ENCODE peak calls at places on chromosomes 13 and 19, in six cellular contexts. F, B, Z, D, E and X are unnamed samples.

GRCh38 chr13:101523154-101523669 is 70.7 kb downstream of the ITGBL1 start:
- DNase-seq in F (no peak), B (no peak), Z (no peak), D (no peak), E (no peak), X (no peak)

GRCh38 chr19:29810504-29810871 is 1.3 kb upstream of the CCNE1 start:
- DNase-seq in F (no peak), B (peak; percentile 33), Z (no peak), D (no peak), E (peak; percentile 32), X (peak; percentile 77)

GRCh38 chr13:80388506-80388905 is 47.6 kb upstream of the SPRY2 start:
- DNase-seq in F (no peak), B (no peak), Z (no peak), D (no peak), E (no peak), X (no peak)

GRCh38 chr13:74026753-74027152 is 107.5 kb downstream of the KLF12 start:
- DNase-seq in F (peak; percentile 42), B (peak; percentile 37), Z (peak; percentile 32), D (peak; percentile 61), E (peak; percentile 41), X (peak; percentile 59)

GRCh38 chr13:49435992-49436391 is 7.9 kb downstream of the CAB39L start:
- DNase-seq in F (peak; percentile 6), B (peak; percentile 44), Z (no peak), D (no peak), E (no peak), X (no peak)

GRCh38 chr13:46171223-46171622 is 10.8 kb downstream of the LCP1 start:
- DNase-seq in F (no peak), B (no peak), Z (no peak), D (no peak), E (no peak), X (no peak)

GRCh38 chr13:48804836-48805601 is 151.3 kb downstream of the CYSLTR2 start:
- DNase-seq in F (peak; percentile 65), B (no peak), Z (peak; percentile 74), D (peak; percentile 12), E (no peak), X (no peak)

GRCh38 chr19:35462476-35462953 is 14.5 kb downstream of the FFAR2 start:
- DNase-seq in F (no peak), B (no peak), Z (no peak), D (no peak), E (no peak), X (no peak)

GRCh38 chr19:55463583-55464031 is 944 bp downstream of the C19orf85 start:
- DNase-seq in F (no peak), B (no peak), Z (no peak), D (no peak), E (no peak), X (no peak)

GRCh38 chr19:38741670-38742069 is 2.6 kb downstream of the CAPN12 start:
- DNase-seq in F (no peak), B (no peak), Z (no peak), D (no peak), E (no peak), X (no peak)

GRCh38 chr13:27088619-27089018 is 83.0 kb downstream of the USP12 start:
- DNase-seq in F (no peak), B (no peak), Z (no peak), D (no peak), E (no peak), X (no peak)

GRCh38 chr19:12484371-12485322 is at the start of gene ZNF709:
- DNase-seq in F (peak; percentile 63), B (peak; percentile 77), Z (peak; percentile 43), D (peak; percentile 95), E (peak; percentile 95), X (peak; percentile 69)

GRCh38 chr13:51681037-51681678 is 96.9 kb downstream of the WDFY2 start:
- DNase-seq in F (peak; percentile 86), B (peak; percentile 88), Z (no peak), D (no peak), E (no peak), X (peak; percentile 95)

GRCh38 chr13:33150146-33150545 is 133.9 kb downstream of the KL start:
- DNase-seq in F (no peak), B (peak; percentile 60), Z (no peak), D (peak; percentile 57), E (no peak), X (peak; percentile 42)

GRCh38 chr13:110390572-110390971 is 83.5 kb downstream of the COL4A2 start:
- DNase-seq in F (peak; percentile 95), B (peak; percentile 97), Z (no peak), D (no peak), E (no peak), X (peak; percentile 88)

GRCh38 chr19:35742121-35742724 is at the start of gene IGFLR1:
- DNase-seq in F (no peak), B (no peak), Z (no peak), D (no peak), E (no peak), X (no peak)

GRCh38 chr13:98327326-98328314 is 150.6 kb upstream of the RNF113B start:
- DNase-seq in F (peak; percentile 83), B (peak; percentile 78), Z (peak; percentile 29), D (no peak), E (peak; percentile 62), X (no peak)

GRCh38 chr13:39273953-39274352 is 235.7 kb downstream of the NHLRC3 start:
- DNase-seq in F (no peak), B (no peak), Z (no peak), D (peak; percentile 17), E (peak; percentile 20), X (peak; percentile 43)

GRCh38 chr19:38211206-38211605 is 12.8 kb downstream of the DPF1 start:
- DNase-seq in F (no peak), B (no peak), Z (no peak), D (no peak), E (no peak), X (no peak)

GRCh38 chr19:53671621-53672111 is 39.9 kb downstream of the DPRX start:
- DNase-seq in F (no peak), B (no peak), Z (no peak), D (no peak), E (no peak), X (no peak)
- TF ChIP-seq CTCF in F (no peak), B (no peak), Z (no peak), D (no peak), E (no peak), X (no peak)

GRCh38 chr19:41700381-41701195 is 7.8 kb upstream of the CEACAM5 start:
- DNase-seq in F (no peak), B (no peak), Z (no peak), D (no peak), E (no peak), X (no peak)

GRCh38 chr19:41699231-41699967 is 9.0 kb upstream of the CEACAM5 start:
- DNase-seq in F (no peak), B (no peak), Z (no peak), D (no peak), E (no peak), X (peak; percentile 51)

GRCh38 chr19:41699968-41700323 is 8.5 kb upstream of the CEACAM5 start:
- DNase-seq in F (no peak), B (no peak), Z (no peak), D (no peak), E (no peak), X (no peak)

GRCh38 chr19:41702208-41702651 is 6.2 kb upstream of the CEACAM5 start:
- DNase-seq in F (peak; percentile 20), B (peak; percentile 33), Z (no peak), D (no peak), E (no peak), X (peak; percentile 12)

DNA sequence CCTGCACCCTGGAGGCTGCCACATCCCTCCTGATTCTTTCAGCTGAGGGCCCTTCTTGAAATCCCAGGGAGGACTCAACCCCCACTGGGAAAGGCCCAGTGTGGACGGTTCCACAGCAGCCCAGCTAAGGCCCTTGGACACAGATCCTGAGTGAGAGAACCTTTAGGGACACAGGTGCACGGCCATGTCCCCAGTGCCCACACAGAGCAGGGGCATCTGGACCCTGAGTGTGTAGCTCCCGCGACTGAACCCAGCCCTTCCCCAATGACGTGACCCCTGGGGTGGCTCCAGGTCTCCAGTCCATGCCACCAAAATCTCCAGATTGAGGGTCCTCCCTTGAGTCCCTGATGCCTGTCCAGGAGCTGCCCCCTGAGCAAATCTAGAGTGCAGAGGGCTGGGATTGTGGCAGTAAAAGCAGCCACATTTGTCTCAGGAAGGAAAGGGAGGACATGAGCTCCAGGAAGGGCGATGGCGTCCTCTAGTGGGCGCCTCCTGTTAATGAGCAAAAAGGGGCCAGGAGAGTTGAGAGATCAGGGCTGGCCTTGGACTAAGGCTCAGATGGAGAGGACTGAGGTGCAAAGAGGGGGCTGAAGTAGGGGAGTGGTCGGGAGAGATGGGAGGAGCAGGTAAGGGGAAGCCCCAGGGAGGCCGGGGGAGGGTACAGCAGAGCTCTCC is 6.9 kb upstream of the CEACAM5 start:
- DNase-seq in F (no peak), B (no peak), Z (no peak), D (no peak), E (no peak), X (no peak)
- H3K4me3 ChIP-seq in F (no peak overlapping the region), B (no peak overlapping the region), Z (no peak overlapping the region), D (no peak overlapping the region), E (no peak overlapping the region), X (no peak overlapping the region)

GRCh38 chr19:47448360-47448727 is 23.3 kb downstream of the SLC8A2 start:
- DNase-seq in F (no peak), B (no peak), Z (no peak), D (no peak), E (no peak), X (no peak)
- H3K27me3 ChIP-seq in F (peaks cover 64% of the 10 kb centered on the region), B (peaks cover 61% of the 10 kb centered on the region), Z (peaks cover 73% of the 10 kb centered on the region), D (peaks cover 27% of the 10 kb centered on the region), E (peaks cover 45% of the 10 kb centered on the region), X (peaks cover 24% of the 10 kb centered on the region)

GRCh38 chr13:54950546-54950945 is 1921.9 kb downstream of the OLFM4 start:
- DNase-seq in F (no peak), B (no peak), Z (no peak), D (no peak), E (no peak), X (no peak)
- TF ChIP-seq CTCF in F (no peak), B (no peak), Z (no peak), D (no peak), E (no peak), X (no peak)

GRCh38 chr19:49876422-49877019 is 634 bp downstream of the AKT1S1 start:
- DNase-seq in F (peak; percentile 96), B (peak; percentile 99), Z (no peak), D (peak; percentile 99), E (peak; percentile 99), X (peak; percentile 93)
- H3K4me3 ChIP-seq in F (peak overlapping the region; percentile 88), B (peak overlapping the region; percentile 63), Z (peak overlapping the region; percentile 98), D (peak overlapping the region; percentile 81), E (peak overlapping the region; percentile 76), X (peak overlapping the region; percentile 93)